ENCODE peak calls at places on chromosomes 4 and X, in six cellular contexts. M, R, Z, A, E and F are unnamed samples.

GRCh38 chr4:91422011-91422410 is 881.8 kb upstream of the GRID2 start:
- DNase-seq in M (no peak), R (no peak), Z (no peak), A (no peak), E (no peak), F (no peak)

GRCh38 chr4:6633091-6633906 is 7.2 kb upstream of the MRFAP1 start:
- DNase-seq in M (peak; percentile 32), R (peak; percentile 73), Z (no peak), A (no peak), E (no peak), F (no peak)

GRCh38 chr4:1249731-1250526 is 999 bp upstream of the CTBP1 start:
- DNase-seq in M (peak; percentile 74), R (peak; percentile 70), Z (no peak), A (peak; percentile 82), E (no peak), F (peak; percentile 54)

GRCh38 chr4:108172780-108173598 is 4.3 kb upstream of the LEF1 start:
- DNase-seq in M (peak; percentile 38), R (peak; percentile 51), Z (no peak), A (no peak), E (no peak), F (peak; percentile 24)

GRCh38 chr4:108317377-108317776 is 148.6 kb upstream of the LEF1 start:
- DNase-seq in M (no peak), R (no peak), Z (no peak), A (no peak), E (no peak), F (no peak)

GRCh38 chr4:39635023-39635422 is 3.6 kb downstream of the SMIM14 start:
- DNase-seq in M (peak; percentile 10), R (no peak), Z (no peak), A (no peak), E (no peak), F (no peak)

GRCh38 chr4:123631699-123632098 is 235.1 kb downstream of the SPRY1 start:
- DNase-seq in M (peak; percentile 56), R (no peak), Z (no peak), A (no peak), E (no peak), F (no peak)

GRCh38 chrX:25536307-25536970 is 520.7 kb upstream of the ARX start:
- DNase-seq in M (no peak), R (no peak), Z (no peak), A (no peak), E (no peak), F (no peak)

GRCh38 chrX:56726609-56727008 is 2.4 kb upstream of the NBDY start:
- DNase-seq in M (peak; percentile 67), R (no peak), Z (peak; percentile 67), A (no peak), E (no peak), F (no peak)

GRCh38 chrX:112614640-112615039 is 65.1 kb downstream of the LHFPL1 start:
- DNase-seq in M (peak; percentile 53), R (no peak), Z (no peak), A (no peak), E (no peak), F (no peak)

GRCh38 chr4:52091811-52092210 is 40.7 kb downstream of the SPATA18 start:
- DNase-seq in M (peak; percentile 26), R (no peak), Z (no peak), A (no peak), E (no peak), F (no peak)

GRCh38 chrX:12269484-12269883 is 131.2 kb downstream of the FRMPD4 start:
- DNase-seq in M (no peak), R (no peak), Z (peak; percentile 4), A (no peak), E (no peak), F (no peak)

GRCh38 chr4:104897297-104897645 is 249.4 kb upstream of the TET2 start:
- DNase-seq in M (no peak), R (no peak), Z (no peak), A (no peak), E (no peak), F (no peak)

GRCh38 chr4:26321326-26322276 is 787 bp downstream of the RBPJ start:
- DNase-seq in M (peak; percentile 66), R (peak; percentile 58), Z (peak; percentile 9), A (peak; percentile 68), E (no peak), F (no peak)

GRCh38 chr4:121951570-121952110 is at the start of gene TRPC3:
- DNase-seq in M (peak; percentile 58), R (peak; percentile 56), Z (no peak), A (peak; percentile 64), E (no peak), F (no peak)

GRCh38 chrX:14554132-14554715 is 24.9 kb downstream of the GLRA2 start:
- DNase-seq in M (no peak), R (no peak), Z (no peak), A (no peak), E (no peak), F (no peak)

GRCh38 chrX:139851730-139852129 is 81.1 kb downstream of the ATP11C start:
- DNase-seq in M (peak; percentile 41), R (no peak), Z (no peak), A (no peak), E (no peak), F (no peak)

GRCh38 chrX:23008431-23009099 is 8.8 kb downstream of the DDX53 start:
- DNase-seq in M (peak; percentile 56), R (no peak), Z (peak; percentile 31), A (no peak), E (no peak), F (no peak)

GRCh38 chr4:157664726-157665125 is 444.2 kb downstream of the GRIA2 start:
- DNase-seq in M (peak; percentile 63), R (no peak), Z (no peak), A (no peak), E (no peak), F (no peak)

GRCh38 chr4:110620352-110621327 is 2.2 kb downstream of the PITX2 start:
- DNase-seq in M (no peak), R (peak; percentile 91), Z (no peak), A (no peak), E (no peak), F (no peak)

GRCh38 chr4:4577359-4577875 is 35.6 kb upstream of the STX18 start:
- DNase-seq in M (no peak), R (no peak), Z (no peak), A (no peak), E (no peak), F (no peak)

GRCh38 chr4:21415728-21416127 is 532.8 kb downstream of the KCNIP4 start:
- DNase-seq in M (no peak), R (no peak), Z (no peak), A (no peak), E (no peak), F (no peak)

GRCh38 chr4:85681194-85681803 is 206.3 kb downstream of the ARHGAP24 start:
- DNase-seq in M (peak; percentile 92), R (no peak), Z (no peak), A (peak; percentile 74), E (no peak), F (no peak)

GRCh38 chr4:170395773-170396172 is 306.0 kb upstream of the AADAT start:
- DNase-seq in M (no peak), R (no peak), Z (no peak), A (no peak), E (no peak), F (no peak)

DNA sequence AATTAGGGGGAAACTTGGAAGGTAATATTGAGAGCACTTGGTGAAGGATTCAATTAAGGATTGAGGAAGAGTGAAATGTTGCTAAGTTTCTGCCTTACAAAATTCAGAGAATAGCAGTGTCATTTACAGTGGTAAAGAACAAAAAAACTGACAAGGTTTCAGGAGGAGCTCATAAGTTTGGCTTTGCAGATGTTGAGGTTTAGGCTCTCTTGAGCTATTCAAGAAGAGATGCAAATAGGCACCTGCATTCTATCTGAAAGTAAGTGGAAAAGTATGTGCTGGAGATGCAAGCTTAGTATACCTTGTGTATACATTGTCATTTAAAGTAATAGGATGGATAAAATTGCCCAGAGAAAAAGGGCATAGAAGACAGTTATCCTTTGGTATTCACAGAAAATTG is 22.3 kb upstream of the EMCN start:
- DNase-seq in M (no peak), R (no peak), Z (no peak), A (no peak), E (no peak), F (no peak)
- H3K4me1 ChIP-seq in M (no peaks in the 10 kb centered on the region), R (no peaks in the 10 kb centered on the region), Z (no peaks in the 10 kb centered on the region), A (no peaks in the 10 kb centered on the region), E (no peaks in the 10 kb centered on the region), F (no peaks in the 10 kb centered on the region)

DNA sequence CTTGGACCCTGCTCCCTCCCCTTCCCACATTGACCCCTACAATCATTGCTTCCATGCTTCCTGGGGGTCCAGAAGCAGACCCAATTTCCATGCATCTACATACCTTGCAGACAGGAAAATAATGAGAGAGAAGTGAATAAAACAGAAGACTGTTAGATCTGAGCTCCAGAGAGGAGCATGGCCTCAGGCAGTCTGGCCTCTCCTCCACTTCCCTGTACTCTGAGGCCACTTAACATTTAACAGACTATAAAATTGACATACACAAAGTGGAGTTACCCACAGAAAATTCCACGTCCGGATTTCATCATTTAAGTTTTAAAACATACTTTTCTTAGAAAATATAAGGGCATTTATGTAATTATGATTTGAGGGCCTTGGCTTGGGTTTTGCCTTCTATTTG is 2.1 kb upstream of the PRSS12 start:
- DNase-seq in M (no peak), R (no peak), Z (no peak), A (no peak), E (no peak), F (no peak)
- H3K27ac ChIP-seq in M (no peak overlapping the region), R (no peak overlapping the region), Z (no peak overlapping the region), A (no peak overlapping the region), E (no peak overlapping the region), F (no peak overlapping the region)

GRCh38 chr4:120750152-120750525 is 172.4 kb downstream of the PRDM5 start:
- DNase-seq in M (no peak), R (no peak), Z (no peak), A (no peak), E (no peak), F (no peak)

GRCh38 chr4:120754590-120754989 is 167.9 kb downstream of the PRDM5 start:
- DNase-seq in M (no peak), R (no peak), Z (no peak), A (no peak), E (no peak), F (no peak)

GRCh38 chr4:120753854-120754253 is 168.7 kb downstream of the PRDM5 start:
- DNase-seq in M (no peak), R (no peak), Z (no peak), A (no peak), E (no peak), F (no peak)

DNA sequence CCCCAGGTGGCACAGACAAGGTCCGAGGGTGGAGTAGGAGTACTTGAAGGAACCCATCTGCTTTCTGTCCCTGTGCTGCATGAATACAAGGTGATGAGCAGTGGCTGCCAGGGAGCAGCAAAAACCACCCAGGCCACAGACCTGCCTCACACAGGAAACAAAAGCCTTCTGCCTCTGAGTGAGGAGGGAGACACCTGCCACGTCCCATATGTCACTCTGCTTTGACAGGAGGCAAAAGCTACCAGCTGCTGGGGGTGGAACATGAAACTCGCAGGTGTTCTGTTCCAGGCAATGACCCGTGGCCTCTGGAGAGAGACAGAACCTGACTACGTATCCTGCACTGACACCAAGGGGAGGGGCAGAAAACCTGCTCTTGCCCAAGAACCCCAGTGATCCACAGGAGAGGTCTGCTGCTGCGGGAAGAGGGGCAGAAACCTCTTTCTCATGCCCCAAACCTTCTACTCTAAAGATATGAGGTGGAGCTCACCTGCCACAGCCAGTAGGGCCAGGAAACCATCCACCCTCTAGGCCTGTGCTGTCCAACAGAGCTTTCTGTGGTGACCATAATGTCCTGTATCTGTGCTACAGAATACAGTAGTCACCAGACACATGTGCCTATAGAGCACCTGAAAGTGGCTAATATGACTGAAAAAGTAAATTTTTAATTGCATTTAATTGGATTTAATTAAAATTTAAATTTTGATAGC is 172.9 kb downstream of the PRDM5 start:
- DNase-seq in M (no peak), R (no peak), Z (no peak), A (no peak), E (no peak), F (no peak)
- H3K4me1 ChIP-seq in M (no peaks in the 10 kb centered on the region), R (no peaks in the 10 kb centered on the region), Z (no peaks in the 10 kb centered on the region), A (no peaks in the 10 kb centered on the region), E (no peaks in the 10 kb centered on the region), F (no peaks in the 10 kb centered on the region)

GRCh38 chrX:111282991-111283390 is 12.7 kb upstream of the CAPN6 start:
- DNase-seq in M (no peak), R (no peak), Z (no peak), A (no peak), E (no peak), F (no peak)
- H3K27ac ChIP-seq in M (no peak overlapping the region), R (no peak overlapping the region), Z (no peak overlapping the region), A (no peak overlapping the region), E (no peak overlapping the region), F (no peak overlapping the region)